ENCODE peak calls at places on chromosomes 16 and 17, in six cellular contexts. One of them, this sample, is unnamed.

GRCh38 chr16:85077576-85078125 is 34.6 kb downstream of the CIBAR2 start:
- DNase-seq in lower leg skin: no peak
- DNase-seq in adipocyte: no peak
- DNase-seq in NCI-H2081: no peak
- DNase-seq in aorta: no peak
- DNase-seq in T-helper 9 cell: no peak
- DNase-seq in this sample: no peak

GRCh38 chr17:49890077-49890821 is 42.4 kb upstream of the TAC4 start:
- DNase-seq in NCI-H2081: no peak
- DNase-seq in lower leg skin: no peak
- DNase-seq in adipocyte: no peak
- DNase-seq in aorta: no peak
- DNase-seq in T-helper 9 cell: no peak
- DNase-seq in this sample: no peak

GRCh38 chr17:42843358-42843934 is 934 bp upstream of the AOC2 start:
- DNase-seq in adipocyte: peak; percentile 82
- DNase-seq in lower leg skin: no peak
- DNase-seq in T-helper 9 cell: no peak
- DNase-seq in NCI-H2081: peak; percentile 71
- DNase-seq in aorta: no peak
- DNase-seq in this sample: peak; percentile 53

GRCh38 chr16:4372578-4373355 is 1.1 kb downstream of the VASN start:
- DNase-seq in T-helper 9 cell: no peak
- DNase-seq in adipocyte: peak; percentile 50
- DNase-seq in aorta: no peak
- DNase-seq in lower leg skin: no peak
- DNase-seq in NCI-H2081: peak; percentile 75
- DNase-seq in this sample: peak; percentile 87

GRCh38 chr16:89002851-89003830 is 26.1 kb upstream of the CBFA2T3 start:
- DNase-seq in T-helper 9 cell: no peak
- DNase-seq in lower leg skin: no peak
- DNase-seq in NCI-H2081: no peak
- DNase-seq in aorta: no peak
- DNase-seq in adipocyte: no peak
- DNase-seq in this sample: no peak

GRCh38 chr17:67879662-67880061 is 54.4 kb downstream of the BPTF start:
- DNase-seq in lower leg skin: no peak
- DNase-seq in NCI-H2081: no peak
- DNase-seq in adipocyte: no peak
- DNase-seq in T-helper 9 cell: no peak
- DNase-seq in aorta: no peak
- DNase-seq in this sample: no peak

GRCh38 chr17:7887038-7887481 is 1.5 kb upstream of the CHD3 start:
- DNase-seq in adipocyte: no peak
- DNase-seq in NCI-H2081: no peak
- DNase-seq in lower leg skin: no peak
- DNase-seq in aorta: no peak
- DNase-seq in T-helper 9 cell: no peak
- DNase-seq in this sample: no peak

GRCh38 chr16:23908790-23909189 is 73.0 kb downstream of the PRKCB start:
- DNase-seq in lower leg skin: no peak
- DNase-seq in aorta: no peak
- DNase-seq in T-helper 9 cell: no peak
- DNase-seq in adipocyte: no peak
- DNase-seq in NCI-H2081: no peak
- DNase-seq in this sample: no peak

GRCh38 chr17:32490101-32490482 is 3.3 kb downstream of the CDK5R1 start:
- DNase-seq in aorta: no peak
- DNase-seq in adipocyte: no peak
- DNase-seq in T-helper 9 cell: no peak
- DNase-seq in NCI-H2081: peak; percentile 81
- DNase-seq in lower leg skin: no peak
- DNase-seq in this sample: peak; percentile 43

GRCh38 chr16:17509194-17509593 is 38.4 kb upstream of the XYLT1 start:
- DNase-seq in lower leg skin: no peak
- DNase-seq in adipocyte: no peak
- DNase-seq in NCI-H2081: no peak
- DNase-seq in aorta: no peak
- DNase-seq in T-helper 9 cell: no peak
- DNase-seq in this sample: no peak

GRCh38 chr17:29622337-29623282 is at the start of gene CORO6:
- DNase-seq in T-helper 9 cell: peak; percentile 72
- DNase-seq in aorta: peak; percentile 88
- DNase-seq in lower leg skin: no peak
- DNase-seq in NCI-H2081: no peak
- DNase-seq in adipocyte: peak; percentile 81
- DNase-seq in this sample: peak; percentile 54

This sample was measured in RPMI7951.